ENCODE peak calls at places on chromosome 16, in nine cellular contexts. P is amniotic stem cell; C is A549; F is NCI-H1417; I is activated effector memory CD4-positive, alpha-beta T cell treated with Interleukin-2 at 50 U/mL for 16 hours; N is thoracic aorta; J is kidney; L is foreskin keratinocyte; S is GM23248. Q is an unnamed sample.
A peak's percentile ranks its signal among the peaks of the same experiment; 100 is the strongest.

GRCh38 chr16:67150058-67150832 is 553 bp downstream of the B3GNT9 start:
- DNase-seq in N (no peak), L (no peak), J (peak; percentile 92), P (no peak), S (peak; percentile 90), F (peak; percentile 32), I (peak; percentile 40), C (peak; percentile 51), Q (peak; percentile 67)

GRCh38 chr16:19599968-19600716 is 44.6 kb downstream of the VPS35L start:
- DNase-seq in L (no peak), I (no peak), C (no peak), F (no peak), N (no peak), P (no peak), J (no peak), S (no peak), Q (no peak)

GRCh38 chr16:5349661-5350060 is 252.1 kb upstream of the EEF2KMT start:
- DNase-seq in L (no peak), C (no peak), F (peak; percentile 45), J (no peak), I (no peak), P (no peak), S (no peak), N (no peak), Q (no peak)

GRCh38 chr16:72924487-72924886 is 123.4 kb downstream of the ZFHX3 start:
- DNase-seq in P (no peak), J (no peak), F (no peak), C (no peak), I (no peak), S (no peak), L (no peak), N (no peak), Q (no peak)

GRCh38 chr16:74201561-74201960 is 95.1 kb upstream of the PSMD7 start:
- DNase-seq in J (no peak), P (no peak), N (no peak), S (no peak), L (no peak), I (no peak), F (peak; percentile 83), C (no peak), Q (no peak)

GRCh38 chr16:68444058-68444657 is 4.2 kb downstream of the SMPD3 start:
- DNase-seq in J (no peak), N (no peak), I (no peak), F (no peak), L (no peak), C (no peak), S (peak; percentile 61), P (no peak), Q (no peak)

GRCh38 chr16:22151599-22151998 is 10.7 kb upstream of the SDR42E2 start:
- DNase-seq in N (no peak), F (no peak), C (no peak), J (no peak), S (no peak), P (no peak), I (no peak), L (no peak), Q (no peak)

GRCh38 chr16:67939507-67940435 is 3.1 kb upstream of the PSMB10 start:
- DNase-seq in I (no peak), F (no peak), N (no peak), S (no peak), J (no peak), P (no peak), C (no peak), L (no peak), Q (no peak)

GRCh38 chr16:79993810-79994209 is 393.3 kb upstream of the MAF start:
- DNase-seq in L (no peak), C (no peak), J (no peak), I (no peak), N (no peak), P (no peak), S (peak; percentile 27), F (no peak), Q (no peak)

GRCh38 chr16:53041196-53041977 is 11.3 kb downstream of the CHD9NB start:
- DNase-seq in C (no peak), P (no peak), L (peak; percentile 67), S (no peak), N (no peak), I (no peak), F (no peak), J (peak; percentile 84), Q (peak; percentile 55)

Q was measured in AG10803.